ENCODE peak calls at places on chromosome 20, in nine cellular contexts. X, I, N, V, M, R, Q, K and P are unnamed samples. For H3K4me1, the result is how much of the 10 kb centered on the place peaks cover.

GRCh38 chr20:45851501-45851900 is 5.7 kb downstream of the ACOT8 start:
- DNase-seq in X (no peak), I (no peak), N (no peak), V (no peak), M (no peak), R (no peak), Q (no peak), K (no peak), P (no peak)

GRCh38 chr20:47605673-47606413 is 104.2 kb downstream of the NCOA3 start:
- DNase-seq in X (no peak), I (no peak), N (no peak), V (no peak), M (no peak), R (no peak), Q (peak), K (no peak), P (no peak)

GRCh38 chr20:35151739-35152138 is 4.6 kb upstream of the EDEM2 start:
- DNase-seq in X (no peak), I (no peak), N (no peak), V (no peak), M (no peak), R (peak), Q (no peak), K (peak), P (no peak)

GRCh38 chr20:61253640-61254511 is 1.8 kb downstream of the CDH4 start:
- DNase-seq in X (no peak), I (no peak), N (peak), V (no peak), M (peak), R (no peak), Q (no peak), K (peak), P (no peak)

GRCh38 chr20:58081842-58082241 is 146.6 kb downstream of the ANKRD60 start:
- DNase-seq in X (no peak), I (no peak), N (no peak), V (no peak), M (no peak), R (no peak), Q (no peak), K (peak), P (no peak)

GRCh38 chr20:62813588-62813987 is 3.3 kb upstream of the COL9A3 start:
- DNase-seq in X (no peak), I (no peak), N (no peak), V (no peak), M (no peak), R (no peak), Q (no peak), K (no peak), P (no peak)

GRCh38 chr20:3557237-3557636 is 86.4 kb downstream of the ATRN start:
- DNase-seq in X (no peak), I (no peak), N (no peak), V (no peak), M (no peak), R (no peak), Q (no peak), K (no peak), P (no peak)

GRCh38 chr20:25310268-25310920 is 62.5 kb downstream of the PYGB start:
- DNase-seq in X (peak), I (peak), N (peak), V (peak), M (peak), R (peak), Q (peak), K (peak), P (peak)

GRCh38 chr20:48541581-48542071 is 286.2 kb downstream of the PREX1 start:
- DNase-seq in X (no peak), I (no peak), N (no peak), V (no peak), M (no peak), R (no peak), Q (no peak), K (no peak), P (no peak)

GRCh38 chr20:63900373-63900772 is 5.4 kb downstream of the DNAJC5 start:
- DNase-seq in X (no peak), I (no peak), N (no peak), V (no peak), M (no peak), R (no peak), Q (no peak), K (no peak), P (no peak)

GRCh38 chr20:14521016-14521415 is 183.6 kb upstream of the FLRT3 start:
- DNase-seq in X (no peak), I (no peak), N (no peak), V (no peak), M (no peak), R (no peak), Q (no peak), K (peak), P (no peak)

GRCh38 chr20:45878076-45878731 is 2.8 kb upstream of the ZSWIM1 start:
- DNase-seq in X (peak), I (no peak), N (no peak), V (no peak), M (no peak), R (no peak), Q (no peak), K (peak), P (no peak)

GRCh38 chr20:37902504-37903313 is at the start of gene VSTM2L:
- DNase-seq in X (peak), I (peak), N (peak), V (no peak), M (peak), R (no peak), Q (no peak), K (peak), P (no peak)

GRCh38 chr20:32480361-32481199 is 104.6 kb downstream of the NOL4L start:
- DNase-seq in X (no peak), I (no peak), N (peak), V (peak), M (no peak), R (no peak), Q (no peak), K (no peak), P (peak)
- H3K4me1 ChIP-seq in X (half or more), I (half or more), N (half or more), V (half or more), M (under half), R (half or more), Q (half or more), K (under half), P (under half)

GRCh38 chr20:53841741-53842140 is 228.7 kb downstream of the BCAS1 start:
- DNase-seq in X (no peak), I (no peak), N (no peak), V (no peak), M (no peak), R (no peak), Q (no peak), K (no peak), P (no peak)
- H3K4me1 ChIP-seq in X (half or more), I (under half), N (under half), V (half or more), M (under half), R (under half), Q (under half), K (under half), P (under half)

DNA sequence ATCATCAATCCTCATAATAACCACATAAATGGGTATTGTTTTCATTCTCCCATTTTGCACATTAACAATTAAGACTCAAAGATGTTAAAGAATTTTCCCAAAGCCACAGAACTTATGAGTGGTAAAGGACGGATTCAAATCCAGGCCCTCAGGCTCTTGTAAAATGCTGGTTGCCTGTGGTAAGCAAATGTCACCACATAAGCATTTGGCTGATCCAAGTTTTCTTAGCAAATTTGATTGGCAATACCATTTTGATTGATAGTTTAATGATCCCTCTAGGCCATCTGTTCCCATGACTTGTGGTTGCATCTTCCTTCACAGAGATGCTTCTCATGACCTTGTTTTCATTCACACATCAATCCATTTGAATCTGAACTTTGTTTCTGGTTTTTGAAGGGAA is 252.0 kb upstream of the RIN2 start:
- DNase-seq in X (no peak), I (no peak), N (no peak), V (no peak), M (no peak), R (no peak), Q (no peak), K (no peak), P (no peak)
- H3K4me1 ChIP-seq in X (under half), I (under half), N (under half), V (under half), M (under half), R (under half), Q (under half), K (under half), P (under half)

DNA sequence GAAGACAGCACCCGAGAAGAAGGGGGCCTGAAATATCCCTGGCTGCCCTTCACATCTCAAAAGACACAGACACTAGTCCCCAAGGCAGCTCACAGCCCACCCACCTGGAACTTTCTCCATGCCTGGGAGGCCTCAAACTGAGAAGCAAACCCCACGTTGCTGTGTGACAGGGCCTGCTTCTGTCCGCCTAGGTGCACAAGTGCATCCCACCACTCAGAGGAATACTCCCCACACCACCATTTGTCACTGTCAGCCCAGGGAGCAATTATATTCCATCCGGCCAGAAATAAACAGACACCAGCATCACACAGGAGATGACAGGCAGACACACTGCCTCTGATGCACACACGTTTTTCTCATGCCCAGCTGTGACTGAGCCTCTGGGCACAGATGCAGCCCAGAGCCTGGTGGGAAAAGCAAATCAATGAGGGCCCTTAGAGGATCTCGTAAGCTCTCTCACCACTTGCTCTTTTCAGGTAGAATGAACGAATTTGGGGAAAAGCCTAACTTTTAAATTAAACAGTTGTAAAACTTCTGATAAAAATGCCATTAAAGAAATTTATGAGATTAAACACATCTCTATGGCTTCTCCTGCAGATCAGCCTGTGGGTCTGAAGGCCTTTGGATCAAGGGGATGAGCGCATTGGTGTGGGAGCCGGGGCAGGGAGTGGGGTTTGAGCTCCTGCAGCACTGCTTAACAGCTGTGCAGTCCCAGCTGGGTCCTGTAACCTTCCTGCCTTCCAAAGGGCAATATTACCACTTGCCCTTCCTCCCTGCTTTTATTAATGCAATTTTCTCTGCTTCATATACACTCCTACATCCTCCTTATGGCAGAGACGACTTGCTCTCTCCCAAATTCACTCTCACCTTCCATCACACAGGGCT is 624.4 kb downstream of the PTPRT start:
- DNase-seq in X (no peak), I (no peak), N (no peak), V (no peak), M (no peak), R (no peak), Q (no peak), K (no peak), P (no peak)
- H3K4me1 ChIP-seq in X (under half), I (under half), N (under half), V (under half), M (under half), R (under half), Q (under half), K (under half), P (under half)

GRCh38 chr20:6061544-6061943 is 7.7 kb upstream of the LRRN4 start:
- DNase-seq in X (no peak), I (no peak), N (no peak), V (no peak), M (no peak), R (no peak), Q (no peak), K (no peak), P (no peak)
- H3K4me1 ChIP-seq in X (under half), I (under half), N (under half), V (under half), M (under half), R (under half), Q (under half), K (under half), P (under half)

GRCh38 chr20:32535316-32535952 is 49.7 kb downstream of the NOL4L start:
- DNase-seq in X (no peak), I (no peak), N (no peak), V (peak), M (no peak), R (no peak), Q (no peak), K (no peak), P (no peak)
- H3K4me1 ChIP-seq in X (half or more), I (under half), N (under half), V (half or more), M (under half), R (under half), Q (half or more), K (under half), P (under half)

DNA sequence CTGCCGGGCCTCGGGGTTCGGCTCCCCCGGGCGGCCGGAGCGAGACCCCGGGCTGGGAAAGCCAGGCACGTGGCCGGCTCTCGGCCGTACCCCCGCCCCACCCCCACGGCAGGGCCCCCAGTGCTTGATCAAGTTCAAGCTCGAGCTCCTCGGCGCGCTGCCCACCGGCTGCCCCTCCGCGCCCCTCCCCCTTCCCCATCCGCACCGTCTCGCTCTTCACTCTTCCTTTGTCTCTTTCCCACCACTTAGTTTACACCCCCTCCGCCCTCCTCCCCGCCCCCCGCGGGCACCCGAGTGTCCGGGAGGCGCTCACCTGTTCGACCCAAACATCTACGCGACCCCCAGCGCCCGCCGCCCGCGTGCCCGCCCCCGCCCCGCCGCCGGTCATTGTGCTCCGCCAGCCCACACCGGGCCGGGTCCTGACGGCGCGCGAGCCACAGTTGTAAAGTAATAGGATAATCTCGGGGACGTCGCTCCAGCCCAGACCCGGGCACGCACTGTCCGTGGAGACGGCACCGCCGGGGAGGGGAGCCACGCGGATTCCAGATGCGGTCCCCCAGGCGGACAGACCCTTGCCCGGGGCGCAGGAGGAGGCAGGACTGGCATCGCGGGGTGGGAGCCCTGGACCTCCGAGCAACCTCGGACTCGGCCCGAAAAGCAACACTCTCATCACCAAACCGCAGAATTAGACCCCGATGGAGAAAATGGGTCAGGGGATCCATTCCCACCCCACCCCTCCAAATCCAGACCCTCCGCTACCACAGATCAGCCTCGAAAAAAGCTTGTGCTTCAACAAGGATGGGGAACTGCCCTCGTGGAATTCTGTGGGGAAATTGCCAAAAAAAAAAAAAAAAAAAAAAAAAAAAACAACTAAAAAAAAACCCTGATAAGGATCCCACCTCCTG is 100.7 kb downstream of the NOL4L start:
- DNase-seq in X (peak), I (peak), N (peak), V (no peak), M (peak), R (no peak), Q (no peak), K (peak), P (peak)
- H3K4me1 ChIP-seq in X (half or more), I (under half), N (under half), V (under half), M (under half), R (under half), Q (under half), K (under half), P (under half)

GRCh38 chr20:41392295-41392694 is 25.7 kb upstream of the EMILIN3 start:
- DNase-seq in X (no peak), I (no peak), N (no peak), V (no peak), M (no peak), R (no peak), Q (no peak), K (no peak), P (no peak)

GRCh38 chr20:41394081-41394480 is 27.5 kb upstream of the EMILIN3 start:
- DNase-seq in X (no peak), I (no peak), N (no peak), V (no peak), M (no peak), R (no peak), Q (no peak), K (no peak), P (no peak)

GRCh38 chr20:41393705-41394066 is 27.1 kb upstream of the EMILIN3 start:
- DNase-seq in X (no peak), I (no peak), N (no peak), V (no peak), M (no peak), R (peak), Q (no peak), K (no peak), P (no peak)

GRCh38 chr20:41391587-41392001 is 25.0 kb upstream of the EMILIN3 start:
- DNase-seq in X (peak), I (no peak), N (no peak), V (no peak), M (no peak), R (no peak), Q (no peak), K (no peak), P (no peak)

DNA sequence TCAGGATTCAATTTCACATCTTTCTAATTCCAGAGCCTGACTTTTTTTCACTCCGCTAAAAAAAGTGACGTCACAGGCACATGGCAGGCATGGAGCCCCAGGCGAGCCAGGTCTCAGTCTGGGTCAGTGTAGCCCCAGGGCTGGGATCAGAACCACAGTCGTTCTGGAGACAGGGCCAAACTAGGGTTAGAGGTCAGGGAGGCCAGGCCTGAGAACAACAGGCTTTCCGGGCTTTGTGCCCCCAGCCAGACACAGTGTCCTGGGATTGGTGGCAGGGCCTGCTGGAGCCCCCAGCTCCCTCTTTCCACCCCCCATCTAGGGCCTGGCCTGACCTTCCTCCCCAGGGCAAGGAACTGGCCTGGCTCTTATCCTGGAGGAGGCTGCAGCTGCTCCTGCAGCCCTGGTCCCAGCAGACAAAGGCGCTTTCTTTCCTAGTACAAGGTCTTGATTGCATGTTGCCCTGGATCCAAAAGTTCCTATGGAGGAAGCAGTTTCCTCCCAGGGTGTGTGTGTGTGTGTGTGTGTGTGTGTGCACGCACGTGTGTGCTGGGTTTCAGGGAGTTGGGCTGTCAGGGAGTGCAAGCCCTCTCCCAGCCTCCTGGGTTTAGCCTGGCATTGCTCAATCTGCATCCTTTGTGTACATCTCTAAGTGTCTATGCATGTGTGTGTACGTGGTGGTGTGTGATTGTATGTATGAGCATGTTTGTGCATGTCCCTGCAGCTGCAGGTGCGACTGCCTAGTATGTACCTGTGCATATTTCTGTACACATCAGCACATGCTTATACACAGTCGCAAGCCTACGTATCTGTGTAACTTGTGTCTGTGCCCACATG is 26.5 kb upstream of the EMILIN3 start:
- DNase-seq in X (no peak), I (peak), N (no peak), V (no peak), M (no peak), R (peak), Q (no peak), K (peak), P (no peak)
- H3K4me1 ChIP-seq in X (under half), I (under half), N (under half), V (under half), M (under half), R (under half), Q (under half), K (under half), P (under half)